ENCODE peak calls at places on chromosomes 1 and 21, in four cellular contexts. J is GM12865, X is mammary epithelial cell, T is bronchial epithelial cell. C is an unnamed sample.

GRCh38 chr1:41751804-41752513 is 166.8 kb downstream of the HIVEP3 start:
- DNase-seq in J (peak; percentile 86), T (no peak), X (no peak), C (no peak)

GRCh38 chr1:220694866-220695382 is 4.8 kb downstream of the C1orf115 start:
- DNase-seq in J (no peak), T (no peak), X (no peak), C (no peak)

GRCh38 chr1:150409504-150410362 is 45.8 kb downstream of the RPRD2 start:
- DNase-seq in J (no peak), T (no peak), X (no peak), C (no peak)

GRCh38 chr1:94383966-94384408 is 34.2 kb upstream of the ABCD3 start:
- DNase-seq in X (no peak), T (no peak), J (peak; percentile 30), C (peak; percentile 5)

GRCh38 chr1:59163268-59164092 is 133.4 kb upstream of the FGGY start:
- DNase-seq in T (peak; percentile 17), X (no peak), J (no peak), C (no peak)

GRCh38 chr21:22965455-22966125 is 1967.4 kb downstream of the NCAM2 start:
- DNase-seq in J (no peak), X (no peak), T (no peak), C (no peak)

GRCh38 chr1:11940260-11940921 is 5.9 kb downstream of the PLOD1 start:
- DNase-seq in J (no peak), X (peak; percentile 43), T (no peak), C (no peak)

GRCh38 chr1:46187106-46187869 is 10.9 kb downstream of the POMGNT1 start:
- DNase-seq in T (no peak), J (no peak), X (no peak), C (no peak)

GRCh38 chr1:172940170-172940855 is 110.4 kb downstream of the TNFSF18 start:
- DNase-seq in T (peak; percentile 40), X (no peak), J (no peak), C (peak; percentile 15)

GRCh38 chr1:228735871-228736586 is 750 bp downstream of the RHOU start:
- DNase-seq in J (no peak), X (no peak), T (no peak), C (peak; percentile 7)

GRCh38 chr1:228736844-228737415 is 1.7 kb downstream of the RHOU start:
- DNase-seq in J (no peak), X (no peak), T (no peak), C (no peak)

GRCh38 chr1:228733576-228733975 is 1.7 kb upstream of the RHOU start:
- DNase-seq in X (no peak), J (no peak), T (no peak), C (no peak)

GRCh38 chr1:228737613-228738012 is 2.3 kb downstream of the RHOU start:
- DNase-seq in T (no peak), X (no peak), J (no peak), C (no peak)

DNA sequence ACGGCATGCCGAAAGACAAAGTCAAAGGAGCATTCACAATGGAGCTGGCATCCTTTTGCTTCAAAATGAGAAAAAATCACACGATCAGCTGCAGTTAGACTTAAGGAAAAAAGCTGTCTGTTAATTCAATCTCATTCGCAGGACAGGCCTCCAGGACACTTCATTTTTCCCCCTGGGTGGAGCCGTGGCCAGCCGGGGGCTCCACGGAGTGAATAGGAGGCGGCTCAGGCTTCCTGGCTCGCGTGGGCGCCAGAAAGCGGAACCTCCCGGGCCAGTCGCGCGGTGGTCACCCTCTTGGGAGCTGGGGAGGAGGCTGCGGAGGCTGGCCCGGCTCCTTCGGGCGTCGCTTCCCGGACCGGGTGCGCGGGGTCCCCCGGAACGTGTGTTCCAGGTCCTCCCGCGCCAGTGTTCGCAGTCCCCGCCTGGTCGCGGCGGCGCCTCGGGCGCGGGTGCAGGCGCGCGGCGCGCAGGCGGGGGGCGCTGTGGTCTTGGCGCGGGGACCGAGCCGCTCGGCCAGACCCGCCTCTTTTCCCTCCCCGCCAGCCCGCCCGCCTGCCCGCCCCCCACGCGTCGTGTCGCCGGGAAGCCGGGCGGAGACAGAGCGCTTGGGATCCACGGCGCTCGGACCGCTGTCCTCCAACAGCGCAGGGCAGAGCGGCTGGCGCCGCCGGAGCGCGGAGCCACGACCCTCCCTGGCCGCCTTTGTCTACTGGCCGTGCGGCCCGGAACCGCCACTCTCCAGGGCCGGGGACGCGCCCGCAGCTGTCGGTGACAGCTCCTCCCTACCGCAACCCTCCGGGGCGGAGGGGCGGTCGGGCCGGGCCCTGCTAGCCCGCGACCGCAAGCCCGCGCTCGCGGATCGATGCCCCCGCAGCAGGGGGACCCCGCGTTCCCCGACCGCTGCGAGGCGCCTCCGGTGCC is at the start of gene RHOU:
- DNase-seq in T (no peak), X (peak; percentile 7), J (no peak), C (peak; percentile 18)
- TF ChIP-seq CTCF in T (peak; percentile 16), X (peak; percentile 19), J (no peak), C (no peak)

GRCh38 chr1:119622694-119623515 is 25.2 kb downstream of the ZNF697 start:
- DNase-seq in X (no peak), T (no peak), J (no peak), C (no peak)
- H3K4me3 ChIP-seq in X (no peak overlapping the region), T (no peak overlapping the region), J (no peak overlapping the region), C (no peak overlapping the region)

GRCh38 chr1:79362470-79362869 is 355.9 kb upstream of the ADGRL4 start:
- DNase-seq in T (no peak), J (no peak), X (no peak), C (no peak)
- TF ChIP-seq CTCF in T (no peak), J (no peak), X (no peak), C (peak; percentile 5)

GRCh38 chr1:26094677-26095383 is 16.8 kb upstream of the PDIK1L start:
- DNase-seq in T (no peak), X (no peak), J (no peak), C (no peak)
- H3K4me3 ChIP-seq in T (no peak overlapping the region), X (no peak overlapping the region), J (no peak overlapping the region), C (no peak overlapping the region)